ENCODE peak calls at places on chromosomes 1 and 21, in nine cellular contexts. W is H7, T is amniotic stem cell, C is fibroblast of the aortic adventitia, A is islet precursor cell, N is left ventricle myocardium inferior, E is ovary, V is NCI-H1417, P is Caki2. O is an unnamed sample.

GRCh38 chr1:6025269-6026094 is 20.2 kb upstream of the KCNAB2 start:
- DNase-seq in N (no peak), W (peak), V (no peak), P (no peak), T (no peak), A (no peak), C (no peak), E (no peak), O (no peak)

GRCh38 chr1:14983277-14983676 is 170.3 kb upstream of the TMEM51 start:
- DNase-seq in A (no peak), T (no peak), C (no peak), P (no peak), V (no peak), N (no peak), W (no peak), E (no peak), O (no peak)

GRCh38 chr1:235843458-235843857 is 23.2 kb downstream of the LYST start:
- DNase-seq in E (no peak), W (no peak), V (peak), T (no peak), C (peak), N (no peak), A (no peak), P (no peak), O (no peak)

GRCh38 chr21:42629856-42630410 is 23.5 kb upstream of the PDE9A start:
- DNase-seq in W (no peak), T (no peak), E (no peak), P (no peak), C (no peak), N (no peak), A (no peak), V (no peak), O (no peak)

GRCh38 chr21:36103434-36103833 is 31.4 kb upstream of the CBR3 start:
- DNase-seq in P (no peak), C (no peak), W (no peak), E (no peak), N (no peak), A (peak), T (no peak), V (no peak), O (no peak)

GRCh38 chr1:9150582-9151290 is 21.8 kb upstream of the GPR157 start:
- DNase-seq in V (no peak), E (no peak), W (peak), N (peak), P (no peak), A (no peak), T (no peak), C (peak), O (no peak)

GRCh38 chr1:29125237-29125641 is 1.5 kb upstream of the TMEM200B start:
- DNase-seq in W (no peak), P (no peak), N (no peak), V (no peak), T (no peak), E (no peak), A (peak), C (no peak), O (no peak)

GRCh38 chr1:19484793-19485361 is 462 bp downstream of the CAPZB start:
- DNase-seq in W (no peak), E (no peak), A (peak), T (no peak), N (no peak), V (peak), C (no peak), P (peak), O (no peak)

GRCh38 chr1:94417702-94417961 is 557 bp upstream of the ABCD3 start:
- DNase-seq in C (no peak), V (no peak), N (no peak), P (no peak), W (no peak), E (no peak), A (no peak), T (no peak), O (no peak)

GRCh38 chr21:43018519-43018918 is 44.2 kb downstream of the PKNOX1 start:
- DNase-seq in C (no peak), E (no peak), P (no peak), N (no peak), T (no peak), W (no peak), V (no peak), A (no peak), O (no peak)

GRCh38 chr1:25917996-25918395 is 11.8 kb upstream of the STMN1 start:
- DNase-seq in A (no peak), V (no peak), W (no peak), N (no peak), C (peak), E (no peak), P (no peak), T (no peak), O (no peak)

GRCh38 chr1:32303997-32304622 is 12.2 kb downstream of the HDAC1 start:
- DNase-seq in P (no peak), N (no peak), V (no peak), W (no peak), C (no peak), T (no peak), A (no peak), E (no peak), O (peak)

GRCh38 chr1:211281322-211282022 is 22.3 kb downstream of the RCOR3 start:
- DNase-seq in E (no peak), W (peak), C (peak), A (no peak), N (no peak), V (no peak), P (peak), T (no peak), O (no peak)

GRCh38 chr1:117562581-117563491 is 43.0 kb upstream of the TENT5C start:
- DNase-seq in A (peak), T (no peak), P (no peak), C (no peak), V (peak), E (no peak), W (peak), N (no peak), O (no peak)

GRCh38 chr1:159928491-159929050 is 3.3 kb upstream of the TAGLN2 start:
- DNase-seq in N (no peak), C (no peak), T (no peak), E (no peak), V (no peak), A (no peak), P (no peak), W (peak), O (no peak)

GRCh38 chr1:107590087-107590486 is 374.9 kb downstream of the VAV3 start:
- DNase-seq in C (no peak), P (no peak), V (no peak), E (no peak), A (no peak), T (no peak), W (no peak), N (no peak), O (no peak)

GRCh38 chr21:32136546-32136945 is 142.3 kb downstream of the MIS18A start:
- DNase-seq in E (no peak), A (no peak), C (no peak), N (no peak), V (no peak), P (no peak), T (no peak), W (no peak), O (no peak)

GRCh38 chr1:92655197-92655801 is 129.6 kb downstream of the EVI5 start:
- DNase-seq in W (no peak), V (no peak), N (no peak), C (peak), E (no peak), P (no peak), T (no peak), A (no peak), O (no peak)

GRCh38 chr1:192225713-192226112 is 67.5 kb downstream of the RGS18 start:
- DNase-seq in T (no peak), C (peak), V (no peak), W (no peak), N (no peak), A (no peak), E (no peak), P (no peak), O (peak)

GRCh38 chr1:178768423-178768822 is 43.4 kb downstream of the RALGPS2 start:
- DNase-seq in P (no peak), A (no peak), N (no peak), E (no peak), T (no peak), W (peak), C (peak), V (peak), O (peak)

GRCh38 chr1:39955547-39956539 is 898 bp downstream of the MFSD2A start:
- DNase-seq in W (peak), P (peak), N (no peak), E (no peak), C (peak), A (no peak), T (peak), V (peak), O (peak)

GRCh38 chr1:240465531-240465940 is 146.4 kb downstream of the GREM2 start:
- DNase-seq in A (peak), C (no peak), V (no peak), W (peak), T (no peak), P (no peak), E (no peak), N (no peak), O (no peak)

GRCh38 chr21:36513430-36513829 is 33.5 kb upstream of the CLDN14 start:
- DNase-seq in E (no peak), P (no peak), A (no peak), V (no peak), W (no peak), T (no peak), C (no peak), N (no peak), O (no peak)

GRCh38 chr1:1298861-1299685 is 8.7 kb downstream of the ACAP3 start:
- DNase-seq in A (peak), P (no peak), E (no peak), N (no peak), W (peak), V (peak), C (no peak), T (no peak), O (no peak)

GRCh38 chr1:115744876-115745275 is 23.6 kb downstream of the CASQ2 start:
- DNase-seq in T (no peak), W (no peak), V (no peak), A (no peak), P (no peak), E (no peak), C (no peak), N (no peak), O (no peak)

GRCh38 chr21:37568916-37569315 is 202.3 kb downstream of the DYRK1A start:
- DNase-seq in P (no peak), T (no peak), C (no peak), N (no peak), A (no peak), V (no peak), E (no peak), W (no peak), O (no peak)

GRCh38 chr1:20069932-20070331 is at the start of gene PLA2G5:
- DNase-seq in A (no peak), C (peak), V (no peak), T (no peak), E (peak), N (peak), P (no peak), W (no peak), O (peak)

GRCh38 chr1:97119260-97119659 is 397.7 kb downstream of the PTBP2 start:
- DNase-seq in P (no peak), C (no peak), V (no peak), T (no peak), N (no peak), E (no peak), A (no peak), W (no peak), O (no peak)

GRCh38 chr1:108708726-108709660 is 3.7 kb upstream of the FNDC7 start:
- DNase-seq in A (no peak), W (peak), V (no peak), E (no peak), C (peak), P (no peak), T (no peak), N (no peak), O (no peak)

GRCh38 chr1:15948600-15949452 is 27.1 kb downstream of the ZBTB17 start:
- DNase-seq in V (no peak), T (peak), A (no peak), N (peak), W (peak), C (peak), E (peak), P (peak), O (peak)

GRCh38 chr1:16174261-16174871 is 18.5 kb upstream of the EPHA2 start:
- DNase-seq in V (no peak), W (peak), C (no peak), A (peak), E (peak), N (no peak), P (no peak), T (no peak), O (no peak)